ENCODE peak calls at places on chromosome 2, in five cellular contexts. Q is ovary, E is astrocyte, Y is uterus, F is A673. C is an unnamed sample. For H3K27me3, the result is how much of the 10 kb centered on the place peaks cover.

GRCh38 chr2:237878321-237879057 is 19.1 kb downstream of the RAMP1 start:
- DNase-seq in Q (peak), E (no peak), Y (peak), F (no peak), C (no peak)

GRCh38 chr2:233007270-233007669 is 5.8 kb downstream of the NGEF start:
- DNase-seq in Q (no peak), E (no peak), Y (no peak), F (no peak), C (no peak)

GRCh38 chr2:58896600-58896999 is 655.5 kb upstream of the FANCL start:
- DNase-seq in Q (no peak), E (peak), Y (no peak), F (no peak), C (no peak)

GRCh38 chr2:235934059-235934896 is 233.9 kb downstream of the GBX2 start:
- DNase-seq in Q (no peak), E (no peak), Y (no peak), F (no peak), C (no peak)

GRCh38 chr2:98295275-98295674 is 51.0 kb upstream of the CNGA3 start:
- DNase-seq in Q (no peak), E (no peak), Y (no peak), F (no peak), C (no peak)

GRCh38 chr2:240972636-240973521 is 25.5 kb upstream of the SNED1 start:
- DNase-seq in Q (no peak), E (peak), Y (no peak), F (peak), C (peak)

GRCh38 chr2:80256396-80257167 is 48.0 kb downstream of the LRRTM1 start:
- DNase-seq in Q (no peak), E (no peak), Y (no peak), F (peak), C (peak)

GRCh38 chr2:157785200-157785599 is 90.9 kb downstream of the ACVR1 start:
- DNase-seq in Q (no peak), E (peak), Y (no peak), F (peak), C (peak)

GRCh38 chr2:229852565-229852964 is 69.2 kb downstream of the TRIP12 start:
- DNase-seq in Q (no peak), E (peak), Y (peak), F (peak), C (peak)

GRCh38 chr2:18232731-18233438 is 327.6 kb downstream of the RDH14 start:
- DNase-seq in Q (no peak), E (peak), Y (no peak), F (no peak), C (peak)

GRCh38 chr2:28296904-28297303 is 95.8 kb upstream of the FOSL2 start:
- DNase-seq in Q (no peak), E (no peak), Y (no peak), F (no peak), C (peak)

GRCh38 chr2:202577250-202578183 is 57.3 kb upstream of the FAM117B start:
- DNase-seq in Q (no peak), E (no peak), Y (no peak), F (no peak), C (peak)

GRCh38 chr2:150327546-150328495 is 159.6 kb downstream of the RND3 start:
- DNase-seq in Q (no peak), E (no peak), Y (no peak), F (no peak), C (no peak)

DNA sequence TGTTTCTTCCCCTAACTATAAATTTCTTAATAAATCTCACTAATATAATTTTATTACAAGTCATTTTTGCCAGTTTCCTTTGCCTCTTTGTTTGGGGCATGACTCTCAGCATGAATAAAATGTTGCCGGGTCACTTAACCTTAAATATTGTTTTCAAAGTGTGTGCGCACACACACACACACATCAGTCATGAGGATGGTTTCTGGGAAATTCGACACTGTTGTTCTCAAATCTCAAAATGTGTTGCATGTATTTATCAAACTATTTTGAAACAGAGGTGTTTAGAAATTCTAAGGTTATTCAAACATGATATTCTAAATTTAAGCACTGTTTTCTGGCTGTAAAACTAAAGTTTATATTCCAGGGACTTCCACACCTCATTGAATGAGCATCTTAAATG is 31.5 kb downstream of the FAP start:
- DNase-seq in Q (no peak), E (no peak), Y (peak), F (no peak), C (no peak)
- H3K27me3 ChIP-seq in Q (under half), E (under half), Y (under half), F (under half), C (under half)

DNA sequence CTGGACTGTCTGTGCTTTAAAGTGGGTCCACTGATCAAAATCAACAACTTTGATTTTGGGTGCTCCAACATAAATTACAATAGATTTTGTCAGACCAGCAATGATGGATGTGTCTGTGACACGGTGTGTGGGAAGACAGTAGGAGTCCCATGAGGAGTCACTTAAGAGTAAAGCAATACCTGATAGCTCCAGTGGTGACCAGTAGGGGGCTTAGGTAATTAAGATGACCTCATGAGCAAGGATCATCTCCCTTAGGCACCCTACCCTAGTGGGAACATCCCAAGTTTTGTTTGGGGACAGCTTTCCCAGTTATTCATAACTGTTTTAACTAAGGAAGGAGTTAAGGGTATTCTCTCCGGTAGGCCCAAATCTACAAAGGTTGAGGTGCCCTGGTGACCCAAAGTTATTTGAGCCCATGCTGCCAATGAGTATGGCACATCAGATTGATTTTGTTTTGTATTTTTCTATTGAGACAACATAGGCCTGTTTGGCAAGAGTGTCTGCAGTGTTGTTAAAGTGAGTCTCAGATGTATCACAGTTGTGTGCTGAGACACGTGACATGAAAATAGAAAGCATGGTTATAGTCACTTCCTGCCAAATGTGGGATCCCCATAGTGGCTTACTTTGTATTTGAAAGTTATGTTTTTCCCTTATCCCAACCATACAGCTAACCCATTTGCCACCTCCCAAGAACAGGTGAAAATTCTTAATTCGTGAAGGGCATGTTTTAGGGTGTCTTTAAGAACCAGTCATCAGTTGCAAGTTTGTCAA is 1337.6 kb upstream of the SLC39A10 start:
- DNase-seq in Q (no peak), E (no peak), Y (no peak), F (peak), C (peak)
- TF ChIP-seq CTCF in Q (no peak), E (no peak), Y (no peak), F (peak), C (peak)

GRCh38 chr2:128319773-128320608 is 1.3 kb upstream of the HS6ST1 start:
- DNase-seq in Q (peak), E (no peak), Y (peak), F (peak), C (no peak)

GRCh38 chr2:128319457-128319772 is 747 bp upstream of the HS6ST1 start:
- DNase-seq in Q (no peak), E (no peak), Y (no peak), F (no peak), C (no peak)

GRCh38 chr2:128317186-128317897 is 1.3 kb downstream of the HS6ST1 start:
- DNase-seq in Q (peak), E (no peak), Y (no peak), F (no peak), C (no peak)

GRCh38 chr2:128320609-128321420 is 2.1 kb upstream of the HS6ST1 start:
- DNase-seq in Q (no peak), E (no peak), Y (peak), F (no peak), C (no peak)

GRCh38 chr2:128318776-128319456 is at the start of gene HS6ST1:
- DNase-seq in Q (peak), E (peak), Y (peak), F (peak), C (peak)
- H3K27me3 ChIP-seq in Q (under half), E (under half), Y (under half), F (under half), C (under half)

DNA sequence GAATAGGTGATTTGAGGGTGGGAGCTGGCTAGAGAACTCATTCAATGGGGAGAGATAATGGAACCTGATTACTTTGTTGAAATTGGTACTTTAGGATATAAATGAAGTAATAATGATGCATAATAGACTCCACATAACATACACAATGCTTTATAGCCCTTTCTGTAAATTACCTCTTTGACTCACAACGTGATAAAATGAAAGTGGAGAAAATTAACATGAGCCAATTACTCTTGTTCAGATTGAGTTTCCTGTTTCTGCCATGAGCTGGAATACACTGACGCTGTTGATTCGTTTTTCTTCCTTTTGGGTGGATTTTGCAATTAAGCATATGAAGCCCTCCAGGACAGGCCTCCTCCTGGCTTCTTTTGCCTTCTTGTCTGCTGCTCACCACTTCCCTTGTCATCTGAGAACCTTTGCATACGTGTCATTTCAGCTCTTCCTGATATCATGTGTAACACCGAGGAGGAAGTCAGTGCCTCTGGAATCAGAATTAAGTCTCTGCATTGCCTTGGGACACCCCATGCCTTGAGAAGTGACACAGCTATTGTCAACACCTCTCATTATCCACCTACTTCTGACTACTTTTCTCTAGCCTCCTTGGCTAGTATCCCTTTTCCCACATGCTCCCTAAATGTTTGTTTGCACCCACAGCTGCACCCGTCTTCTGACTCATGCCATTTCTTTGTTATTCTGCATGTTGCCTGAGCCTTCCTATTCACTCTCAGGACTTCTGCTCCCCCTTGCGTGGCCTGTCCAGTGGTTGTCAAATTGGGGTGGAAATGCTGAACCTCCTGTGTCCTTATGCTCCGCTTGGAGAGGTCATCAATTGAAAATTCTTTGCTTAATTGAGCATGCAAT is 134.1 kb downstream of the FMNL2 start:
- DNase-seq in Q (no peak), E (peak), Y (no peak), F (peak), C (peak)
- TF ChIP-seq CTCF in Q (no peak), E (no peak), Y (no peak), F (no peak), C (peak)

C was measured in bronchial epithelial cell.